ENCODE peak calls at places on chromosomes 13 and 19, in five cellular contexts. I is neural progenitor cell, X is cardiac fibroblast, T is HAP-1, J is foreskin fibroblast. Q is an unnamed sample.

GRCh38 chr19:511101-511841 is 4.0 kb downstream of the TPGS1 start:
- DNase-seq in I (peak), X (peak), T (no peak), J (no peak), Q (no peak)

GRCh38 chr19:46124638-46125115 is at the start of gene IGFL3:
- DNase-seq in I (no peak), X (peak), T (no peak), J (no peak), Q (no peak)

GRCh38 chr19:6443986-6444385 is 10.4 kb upstream of the SLC25A41 start:
- DNase-seq in I (no peak), X (no peak), T (no peak), J (no peak), Q (no peak)

GRCh38 chr13:92538164-92538563 is 688.4 kb upstream of the GPC6 start:
- DNase-seq in I (no peak), X (no peak), T (no peak), J (no peak), Q (no peak)

GRCh38 chr13:43965446-43965845 is 85.7 kb downstream of the LACC1 start:
- DNase-seq in I (no peak), X (no peak), T (no peak), J (no peak), Q (no peak)

GRCh38 chr13:50131998-50132936 is 117.0 kb downstream of the KCNRG start:
- DNase-seq in I (peak), X (no peak), T (no peak), J (no peak), Q (no peak)

GRCh38 chr13:45989607-45990006 is 62.9 kb downstream of the ZC3H13 start:
- DNase-seq in I (no peak), X (peak), T (no peak), J (peak), Q (peak)

GRCh38 chr19:17070421-17070820 is 4.8 kb downstream of the HAUS8 start:
- DNase-seq in I (no peak), X (no peak), T (no peak), J (no peak), Q (no peak)

GRCh38 chr19:29576043-29576442 is 30.0 kb upstream of the POP4 start:
- DNase-seq in I (no peak), X (peak), T (no peak), J (no peak), Q (no peak)

GRCh38 chr19:35107541-35107939 is 8.1 kb upstream of the FXYD3 start:
- DNase-seq in I (no peak), X (peak), T (no peak), J (no peak), Q (no peak)

GRCh38 chr19:55636723-55637122 is 4.1 kb upstream of the ZNF580 start:
- DNase-seq in I (no peak), X (no peak), T (no peak), J (no peak), Q (no peak)
- H3K4me3 ChIP-seq in I (no peak), X (no peak), T (no peak), J (peak), Q (no peak)

GRCh38 chr13:106561551-106562170 is 6.3 kb downstream of the ARGLU1 start:
- DNase-seq in I (peak), X (peak), T (peak), J (no peak), Q (no peak)
- H3K4me3 ChIP-seq in I (peak), X (no peak), T (no peak), J (no peak), Q (no peak)

DNA sequence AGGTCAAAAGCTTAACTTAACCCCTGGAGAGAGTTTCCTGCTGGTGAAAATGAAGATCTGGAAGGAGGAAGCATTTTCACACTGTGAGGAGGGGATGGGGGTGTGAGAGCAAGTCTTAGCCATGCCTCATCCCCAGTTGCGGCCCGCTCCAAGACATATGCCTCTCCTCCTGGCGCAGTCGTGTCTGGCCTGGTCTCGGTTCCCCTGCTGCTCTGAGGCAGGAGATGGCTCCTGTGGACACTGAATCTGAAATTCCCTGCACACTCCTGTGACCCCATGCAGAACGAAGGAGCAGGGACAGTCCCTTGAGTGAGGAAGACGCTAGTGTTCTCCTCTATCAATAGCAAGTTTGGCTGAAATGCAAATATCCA is 350 bp upstream of the ZNF69 start:
- DNase-seq in I (no peak), X (no peak), T (no peak), J (no peak), Q (no peak)
- H3K4me3 ChIP-seq in I (peak), X (peak), T (no peak), J (peak), Q (peak)

GRCh38 chr13:114279770-114280169 is 1.6 kb upstream of the UPF3A start:
- DNase-seq in I (no peak), X (no peak), T (no peak), J (no peak), Q (no peak)
- H3K4me3 ChIP-seq in I (peak), X (no peak), T (no peak), J (no peak), Q (no peak)

GRCh38 chr19:38265213-38265861 is 964 bp downstream of the SPINT2 start:
- DNase-seq in I (no peak), X (no peak), T (no peak), J (no peak), Q (no peak)

GRCh38 chr19:38267780-38268430 is 3.5 kb downstream of the SPINT2 start:
- DNase-seq in I (no peak), X (no peak), T (no peak), J (no peak), Q (no peak)

GRCh38 chr19:38264486-38265212 is at the start of gene SPINT2:
- DNase-seq in I (peak), X (no peak), T (peak), J (no peak), Q (no peak)

GRCh38 chr19:38266981-38267597 is 2.7 kb downstream of the SPINT2 start:
- DNase-seq in I (no peak), X (peak), T (no peak), J (no peak), Q (no peak)

GRCh38 chr19:38266070-38266469 is 1.7 kb downstream of the SPINT2 start:
- DNase-seq in I (no peak), X (no peak), T (no peak), J (no peak), Q (no peak)
- H3K4me3 ChIP-seq in I (peak), X (no peak), T (no peak), J (no peak), Q (no peak)

Q was measured in skeletal muscle cell.